ENCODE peak calls at places on chromosomes 5 and 9, in nine cellular contexts. One of them, this sample, is unnamed.

GRCh38 chr5:138989720-138990119 is 114.6 kb upstream of the LRRTM2 start:
- DNase-seq in left ventricle myocardium inferior: no peak
- DNase-seq in psoas muscle: no peak
- DNase-seq in ovary: no peak
- DNase-seq in fibroblast of pulmonary artery: peak; percentile 54
- DNase-seq in stomach: no peak
- DNase-seq in upper lobe of right lung: no peak
- DNase-seq in transverse colon: no peak
- DNase-seq in MM.1S: no peak
- DNase-seq in this sample: no peak

GRCh38 chr9:4984571-4985375 is at the start of gene JAK2:
- DNase-seq in psoas muscle: peak; percentile 95
- DNase-seq in ovary: peak; percentile 89
- DNase-seq in MM.1S: peak; percentile 90
- DNase-seq in stomach: peak; percentile 90
- DNase-seq in transverse colon: peak; percentile 91
- DNase-seq in left ventricle myocardium inferior: peak; percentile 92
- DNase-seq in upper lobe of right lung: peak; percentile 96
- DNase-seq in fibroblast of pulmonary artery: peak; percentile 96
- DNase-seq in this sample: peak; percentile 88

GRCh38 chr9:85944672-85945071 is 3.7 kb downstream of the NAA35 start:
- DNase-seq in upper lobe of right lung: no peak
- DNase-seq in fibroblast of pulmonary artery: no peak
- DNase-seq in ovary: no peak
- DNase-seq in MM.1S: no peak
- DNase-seq in left ventricle myocardium inferior: no peak
- DNase-seq in psoas muscle: no peak
- DNase-seq in transverse colon: no peak
- DNase-seq in stomach: no peak
- DNase-seq in this sample: no peak

GRCh38 chr9:33223696-33224095 is 16.3 kb upstream of the SPINK4 start:
- DNase-seq in stomach: no peak
- DNase-seq in fibroblast of pulmonary artery: peak; percentile 51
- DNase-seq in ovary: no peak
- DNase-seq in psoas muscle: no peak
- DNase-seq in upper lobe of right lung: no peak
- DNase-seq in transverse colon: no peak
- DNase-seq in MM.1S: peak; percentile 30
- DNase-seq in left ventricle myocardium inferior: no peak
- DNase-seq in this sample: no peak

GRCh38 chr5:154358410-154359221 is 87.2 kb upstream of the SAP30L start:
- DNase-seq in fibroblast of pulmonary artery: peak; percentile 67
- DNase-seq in ovary: peak; percentile 41
- DNase-seq in upper lobe of right lung: no peak
- DNase-seq in psoas muscle: no peak
- DNase-seq in transverse colon: no peak
- DNase-seq in stomach: no peak
- DNase-seq in MM.1S: no peak
- DNase-seq in left ventricle myocardium inferior: no peak
- DNase-seq in this sample: no peak

GRCh38 chr9:112166176-112167140 is 8.6 kb downstream of the SUSD1 start:
- DNase-seq in fibroblast of pulmonary artery: peak; percentile 40
- DNase-seq in upper lobe of right lung: no peak
- DNase-seq in psoas muscle: peak; percentile 70
- DNase-seq in left ventricle myocardium inferior: no peak
- DNase-seq in ovary: peak; percentile 18
- DNase-seq in transverse colon: no peak
- DNase-seq in MM.1S: no peak
- DNase-seq in stomach: no peak
- DNase-seq in this sample: peak; percentile 44

GRCh38 chr9:78938821-78939220 is 632.9 kb upstream of the TLE4 start:
- DNase-seq in left ventricle myocardium inferior: no peak
- DNase-seq in psoas muscle: no peak
- DNase-seq in stomach: no peak
- DNase-seq in MM.1S: no peak
- DNase-seq in fibroblast of pulmonary artery: no peak
- DNase-seq in transverse colon: no peak
- DNase-seq in ovary: no peak
- DNase-seq in upper lobe of right lung: no peak
- DNase-seq in this sample: no peak

GRCh38 chr5:165309446-165309845 is 1804.0 kb downstream of the MAT2B start:
- DNase-seq in stomach: no peak
- DNase-seq in upper lobe of right lung: no peak
- DNase-seq in psoas muscle: no peak
- DNase-seq in fibroblast of pulmonary artery: no peak
- DNase-seq in transverse colon: no peak
- DNase-seq in MM.1S: no peak
- DNase-seq in ovary: no peak
- DNase-seq in left ventricle myocardium inferior: no peak
- DNase-seq in this sample: no peak

GRCh38 chr9:121720992-121721350 is 69.5 kb downstream of the DAB2IP start:
- DNase-seq in MM.1S: no peak
- DNase-seq in psoas muscle: no peak
- DNase-seq in fibroblast of pulmonary artery: peak; percentile 16
- DNase-seq in upper lobe of right lung: no peak
- DNase-seq in ovary: no peak
- DNase-seq in left ventricle myocardium inferior: no peak
- DNase-seq in stomach: no peak
- DNase-seq in transverse colon: no peak
- DNase-seq in this sample: no peak

GRCh38 chr5:68171101-68171558 is 44.4 kb upstream of the PIK3R1 start:
- DNase-seq in ovary: peak; percentile 90
- DNase-seq in fibroblast of pulmonary artery: peak; percentile 42
- DNase-seq in psoas muscle: peak; percentile 85
- DNase-seq in MM.1S: no peak
- DNase-seq in stomach: peak; percentile 31
- DNase-seq in upper lobe of right lung: no peak
- DNase-seq in left ventricle myocardium inferior: peak; percentile 71
- DNase-seq in transverse colon: peak; percentile 60
- DNase-seq in this sample: peak; percentile 89

GRCh38 chr5:27403248-27403882 is 365.0 kb upstream of the CDH9 start:
- DNase-seq in ovary: no peak
- DNase-seq in transverse colon: no peak
- DNase-seq in left ventricle myocardium inferior: no peak
- DNase-seq in MM.1S: peak; percentile 20
- DNase-seq in stomach: no peak
- DNase-seq in upper lobe of right lung: no peak
- DNase-seq in fibroblast of pulmonary artery: peak; percentile 57
- DNase-seq in psoas muscle: no peak
- DNase-seq in this sample: no peak

GRCh38 chr5:168401880-168402279 is 84.4 kb upstream of the RARS1 start:
- DNase-seq in stomach: peak; percentile 34
- DNase-seq in ovary: no peak
- DNase-seq in psoas muscle: no peak
- DNase-seq in MM.1S: no peak
- DNase-seq in left ventricle myocardium inferior: no peak
- DNase-seq in upper lobe of right lung: no peak
- DNase-seq in transverse colon: no peak
- DNase-seq in fibroblast of pulmonary artery: no peak
- DNase-seq in this sample: no peak

GRCh38 chr5:39648539-39649200 is 223.9 kb upstream of the DAB2 start:
- DNase-seq in fibroblast of pulmonary artery: no peak
- DNase-seq in transverse colon: peak; percentile 20
- DNase-seq in MM.1S: peak; percentile 30
- DNase-seq in stomach: no peak
- DNase-seq in upper lobe of right lung: no peak
- DNase-seq in psoas muscle: no peak
- DNase-seq in left ventricle myocardium inferior: no peak
- DNase-seq in ovary: no peak
- DNase-seq in this sample: no peak

GRCh38 chr5:176784218-176785165 is 25.9 kb upstream of the UNC5A start:
- DNase-seq in left ventricle myocardium inferior: no peak
- DNase-seq in MM.1S: no peak
- DNase-seq in stomach: no peak
- DNase-seq in psoas muscle: no peak
- DNase-seq in ovary: no peak
- DNase-seq in upper lobe of right lung: peak; percentile 57
- DNase-seq in transverse colon: no peak
- DNase-seq in fibroblast of pulmonary artery: peak; percentile 82
- DNase-seq in this sample: peak; percentile 15

GRCh38 chr5:32018476-32019436 is 155.4 kb downstream of the GOLPH3 start:
- DNase-seq in ovary: no peak
- DNase-seq in left ventricle myocardium inferior: no peak
- DNase-seq in fibroblast of pulmonary artery: no peak
- DNase-seq in stomach: no peak
- DNase-seq in upper lobe of right lung: no peak
- DNase-seq in psoas muscle: no peak
- DNase-seq in transverse colon: no peak
- DNase-seq in MM.1S: no peak
- DNase-seq in this sample: no peak

DNA sequence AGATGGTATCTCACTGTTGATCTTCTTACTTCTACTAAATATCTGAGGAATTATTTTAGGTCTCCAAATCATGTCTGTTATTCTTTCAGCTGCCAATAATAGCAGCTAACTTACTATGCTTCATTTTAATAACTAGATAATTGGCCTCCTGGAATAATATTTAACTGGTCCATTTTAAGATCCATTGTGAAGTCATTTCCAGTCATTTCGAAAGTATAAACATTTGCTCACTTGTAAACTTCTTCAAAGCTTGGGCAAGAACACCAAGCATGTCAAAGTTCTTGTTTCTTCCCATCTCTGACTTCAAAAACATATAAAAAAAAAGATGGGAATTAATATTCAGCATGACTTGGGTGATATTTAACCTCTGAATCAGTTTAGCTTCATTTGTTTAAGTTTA is 61.4 kb upstream of the MRPS30 start:
- DNase-seq in stomach: no peak
- DNase-seq in MM.1S: no peak
- DNase-seq in ovary: no peak
- DNase-seq in left ventricle myocardium inferior: no peak
- DNase-seq in transverse colon: no peak
- DNase-seq in fibroblast of pulmonary artery: no peak
- DNase-seq in psoas muscle: no peak
- DNase-seq in upper lobe of right lung: no peak
- DNase-seq in this sample: no peak
- H3K4me3 ChIP-seq in stomach: no peak overlapping the region
- H3K4me3 ChIP-seq in MM.1S: no peak overlapping the region
- H3K4me3 ChIP-seq in ovary: no peak overlapping the region
- H3K4me3 ChIP-seq in left ventricle myocardium inferior: no peak overlapping the region
- H3K4me3 ChIP-seq in transverse colon: no peak overlapping the region
- H3K4me3 ChIP-seq in fibroblast of pulmonary artery: no peak overlapping the region
- H3K4me3 ChIP-seq in psoas muscle: no peak overlapping the region
- H3K4me3 ChIP-seq in upper lobe of right lung: no peak overlapping the region
- H3K4me3 ChIP-seq in this sample: no peak overlapping the region

GRCh38 chr5:161086456-161086855 is 234.4 kb upstream of the ATP10B start:
- DNase-seq in fibroblast of pulmonary artery: no peak
- DNase-seq in MM.1S: no peak
- DNase-seq in stomach: no peak
- DNase-seq in upper lobe of right lung: no peak
- DNase-seq in psoas muscle: no peak
- DNase-seq in transverse colon: no peak
- DNase-seq in ovary: no peak
- DNase-seq in left ventricle myocardium inferior: no peak
- DNase-seq in this sample: no peak
- H3K4me3 ChIP-seq in fibroblast of pulmonary artery: no peak overlapping the region
- H3K4me3 ChIP-seq in MM.1S: no peak overlapping the region
- H3K4me3 ChIP-seq in stomach: no peak overlapping the region
- H3K4me3 ChIP-seq in upper lobe of right lung: no peak overlapping the region
- H3K4me3 ChIP-seq in psoas muscle: no peak overlapping the region
- H3K4me3 ChIP-seq in transverse colon: no peak overlapping the region
- H3K4me3 ChIP-seq in ovary: no peak overlapping the region
- H3K4me3 ChIP-seq in left ventricle myocardium inferior: no peak overlapping the region
- H3K4me3 ChIP-seq in this sample: no peak overlapping the region

DNA sequence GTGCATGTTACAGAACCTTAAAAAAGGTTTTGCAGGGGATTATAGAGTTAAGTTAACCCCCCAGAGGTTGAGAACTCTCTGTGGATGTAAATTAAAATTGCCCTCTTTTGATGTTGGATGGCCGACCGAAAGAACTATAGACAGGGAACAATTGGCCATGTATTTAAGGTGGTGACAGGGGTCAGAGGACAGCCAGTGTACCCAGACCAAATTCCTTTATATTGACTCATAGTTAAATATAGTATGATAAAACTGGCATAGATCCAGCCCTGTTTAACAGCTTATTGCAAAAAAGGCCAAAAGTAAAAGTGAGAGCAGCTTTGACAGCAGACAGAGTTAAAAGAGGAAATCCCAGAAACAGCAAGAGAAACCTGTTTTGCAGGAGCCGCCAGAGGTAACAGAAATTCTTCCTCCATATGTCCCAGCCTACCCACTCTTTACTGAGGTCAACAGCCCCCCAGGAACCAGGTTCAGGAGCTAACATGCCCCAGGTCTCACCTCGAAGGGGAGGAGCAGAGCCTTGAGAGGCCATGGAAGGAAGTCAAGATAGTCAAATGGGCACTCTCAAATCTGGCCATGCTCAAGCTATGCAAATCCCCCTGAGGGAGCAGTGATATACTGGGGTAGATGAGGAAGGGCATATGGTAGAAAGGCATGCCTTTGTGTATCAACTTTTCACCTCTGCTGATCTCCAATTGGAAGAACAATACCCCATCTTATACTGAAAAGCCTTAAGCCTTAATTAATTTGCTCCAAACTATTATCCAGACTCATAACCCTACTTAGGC is 156.4 kb upstream of the COX7C start:
- DNase-seq in left ventricle myocardium inferior: no peak
- DNase-seq in fibroblast of pulmonary artery: peak; percentile 5
- DNase-seq in MM.1S: peak; percentile 71
- DNase-seq in transverse colon: no peak
- DNase-seq in ovary: no peak
- DNase-seq in upper lobe of right lung: no peak
- DNase-seq in stomach: no peak
- DNase-seq in psoas muscle: no peak
- DNase-seq in this sample: no peak
- H3K4me3 ChIP-seq in left ventricle myocardium inferior: no peak overlapping the region
- H3K4me3 ChIP-seq in fibroblast of pulmonary artery: no peak overlapping the region
- H3K4me3 ChIP-seq in MM.1S: peak overlapping the region; percentile 32
- H3K4me3 ChIP-seq in transverse colon: no peak overlapping the region
- H3K4me3 ChIP-seq in ovary: no peak overlapping the region
- H3K4me3 ChIP-seq in upper lobe of right lung: no peak overlapping the region
- H3K4me3 ChIP-seq in stomach: no peak overlapping the region
- H3K4me3 ChIP-seq in psoas muscle: no peak overlapping the region
- H3K4me3 ChIP-seq in this sample: no peak overlapping the region

GRCh38 chr9:94650924-94651323 is 11.6 kb upstream of the FBP1 start:
- DNase-seq in psoas muscle: no peak
- DNase-seq in ovary: no peak
- DNase-seq in transverse colon: no peak
- DNase-seq in fibroblast of pulmonary artery: no peak
- DNase-seq in MM.1S: no peak
- DNase-seq in stomach: no peak
- DNase-seq in upper lobe of right lung: no peak
- DNase-seq in left ventricle myocardium inferior: no peak
- DNase-seq in this sample: no peak

GRCh38 chr9:94656976-94657375 is 17.7 kb upstream of the FBP1 start:
- DNase-seq in psoas muscle: no peak
- DNase-seq in upper lobe of right lung: no peak
- DNase-seq in fibroblast of pulmonary artery: no peak
- DNase-seq in transverse colon: no peak
- DNase-seq in ovary: no peak
- DNase-seq in MM.1S: no peak
- DNase-seq in left ventricle myocardium inferior: no peak
- DNase-seq in stomach: no peak
- DNase-seq in this sample: no peak

GRCh38 chr9:94655739-94656138 is 16.4 kb upstream of the FBP1 start:
- DNase-seq in stomach: no peak
- DNase-seq in upper lobe of right lung: no peak
- DNase-seq in MM.1S: peak; percentile 32
- DNase-seq in ovary: no peak
- DNase-seq in left ventricle myocardium inferior: no peak
- DNase-seq in fibroblast of pulmonary artery: no peak
- DNase-seq in transverse colon: no peak
- DNase-seq in psoas muscle: no peak
- DNase-seq in this sample: no peak

GRCh38 chr9:94654165-94654894 is 15.0 kb upstream of the FBP1 start:
- DNase-seq in transverse colon: no peak
- DNase-seq in ovary: no peak
- DNase-seq in MM.1S: no peak
- DNase-seq in fibroblast of pulmonary artery: no peak
- DNase-seq in left ventricle myocardium inferior: no peak
- DNase-seq in psoas muscle: no peak
- DNase-seq in stomach: no peak
- DNase-seq in upper lobe of right lung: peak; percentile 81
- DNase-seq in this sample: no peak

GRCh38 chr9:94656190-94656589 is 16.9 kb upstream of the FBP1 start:
- DNase-seq in psoas muscle: no peak
- DNase-seq in MM.1S: peak; percentile 94
- DNase-seq in upper lobe of right lung: no peak
- DNase-seq in left ventricle myocardium inferior: no peak
- DNase-seq in stomach: no peak
- DNase-seq in transverse colon: peak; percentile 63
- DNase-seq in fibroblast of pulmonary artery: peak; percentile 11
- DNase-seq in ovary: no peak
- DNase-seq in this sample: no peak
- H3K4me3 ChIP-seq in psoas muscle: peak overlapping the region; percentile 43
- H3K4me3 ChIP-seq in MM.1S: peak overlapping the region; percentile 71
- H3K4me3 ChIP-seq in upper lobe of right lung: peak overlapping the region; percentile 27
- H3K4me3 ChIP-seq in left ventricle myocardium inferior: no peak overlapping the region
- H3K4me3 ChIP-seq in stomach: no peak overlapping the region
- H3K4me3 ChIP-seq in transverse colon: no peak overlapping the region
- H3K4me3 ChIP-seq in fibroblast of pulmonary artery: no peak overlapping the region
- H3K4me3 ChIP-seq in ovary: no peak overlapping the region
- H3K4me3 ChIP-seq in this sample: peak overlapping the region; percentile 21

This sample was measured in skeletal muscle cell.